ENCODE peak calls at places on chromosomes 1 and 21, in nine cellular contexts. L is left ventricle myocardium inferior, Q is fibroblast of the aortic adventitia, B is pancreas, P is foreskin fibroblast, O is heart left ventricle, T is upper lobe of right lung, W is NT2/D1, Z is AG09309. X is an unnamed sample.

GRCh38 chr21:38930838-38931237 is 125.1 kb downstream of the ETS2 start:
- DNase-seq in Q (peak; percentile 70), P (peak; percentile 90), Z (peak; percentile 42), B (no peak), L (no peak), T (no peak), W (no peak), O (no peak), X (no peak)

GRCh38 chr1:236636017-236636416 is 31.7 kb upstream of the HEATR1 start:
- DNase-seq in B (no peak), L (no peak), Q (no peak), W (no peak), Z (no peak), O (no peak), P (no peak), T (no peak), X (no peak)

GRCh38 chr1:89980605-89981004 is 14.3 kb upstream of the ZNF326 start:
- DNase-seq in O (no peak), Q (no peak), B (no peak), W (no peak), P (peak; percentile 60), L (no peak), Z (no peak), T (no peak), X (no peak)

GRCh38 chr1:201556841-201557571 is 18.1 kb downstream of the NAV1 start:
- DNase-seq in B (no peak), W (no peak), Z (no peak), T (no peak), P (peak; percentile 45), Q (peak; percentile 30), L (no peak), O (no peak), X (no peak)

GRCh38 chr21:18424250-18424649 is 20.7 kb upstream of the TMPRSS15 start:
- DNase-seq in L (no peak), B (no peak), Q (no peak), T (no peak), O (no peak), P (no peak), Z (no peak), W (no peak), X (no peak)

GRCh38 chr1:201561604-201562003 is 22.7 kb downstream of the NAV1 start:
- DNase-seq in W (no peak), Z (no peak), T (no peak), O (no peak), B (no peak), P (no peak), L (no peak), Q (peak; percentile 72), X (no peak)

GRCh38 chr1:32201011-32201855 is 838 bp downstream of the CCDC28B start:
- DNase-seq in Q (peak; percentile 55), P (peak; percentile 74), Z (no peak), O (peak; percentile 81), B (peak; percentile 60), W (no peak), L (peak; percentile 77), T (peak; percentile 74), X (no peak)

GRCh38 chr1:2304921-2305681 is 77.0 kb downstream of the SKI start:
- DNase-seq in T (no peak), O (no peak), Z (no peak), L (no peak), W (no peak), B (no peak), Q (no peak), P (no peak), X (no peak)

DNA sequence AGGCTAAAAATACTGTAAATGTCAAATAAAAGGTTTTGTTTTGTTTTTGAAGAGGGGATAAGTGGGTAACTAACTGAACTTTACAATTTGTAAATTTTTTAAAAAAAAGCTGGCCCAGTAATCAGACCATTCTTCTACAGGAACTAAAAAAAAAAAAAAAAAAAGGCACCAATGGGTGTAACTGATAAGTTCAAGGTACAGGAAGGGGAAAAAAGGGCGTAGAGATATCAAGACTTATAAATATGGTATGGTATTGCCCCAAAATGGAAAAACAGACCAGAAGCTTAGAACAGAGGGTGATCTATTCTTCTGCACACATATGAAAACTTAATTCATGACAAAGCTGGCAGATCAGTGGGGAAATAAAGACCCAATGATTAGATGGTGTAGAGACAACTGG is 58.8 kb downstream of the LHX4 start:
- DNase-seq in B (no peak), O (no peak), L (no peak), T (no peak), W (no peak), Z (no peak), Q (no peak), P (no peak), X (no peak)
- H3K4me3 ChIP-seq in B (no peak overlapping the region), O (no peak overlapping the region), L (no peak overlapping the region), T (no peak overlapping the region), W (no peak overlapping the region), Z (no peak overlapping the region), Q (no peak overlapping the region), P (no peak overlapping the region), X (no peak overlapping the region)

GRCh38 chr1:109912214-109912861 is 1.7 kb downstream of the CSF1 start:
- DNase-seq in W (no peak), L (no peak), Z (no peak), O (no peak), Q (peak; percentile 49), T (no peak), P (peak; percentile 60), B (no peak), X (no peak)

GRCh38 chr1:109914587-109915240 is 4.1 kb downstream of the CSF1 start:
- DNase-seq in O (no peak), W (no peak), Z (peak; percentile 83), P (peak; percentile 95), B (no peak), Q (peak; percentile 88), L (no peak), T (no peak), X (peak; percentile 74)

GRCh38 chr1:109910963-109911798 is 532 bp downstream of the CSF1 start:
- DNase-seq in B (no peak), Q (no peak), T (no peak), W (no peak), O (no peak), L (no peak), P (no peak), Z (no peak), X (no peak)

GRCh38 chr1:109912873-109913272 is 2.2 kb downstream of the CSF1 start:
- DNase-seq in L (no peak), Z (no peak), B (no peak), P (peak; percentile 82), W (no peak), O (no peak), T (no peak), Q (peak; percentile 83), X (no peak)

DNA sequence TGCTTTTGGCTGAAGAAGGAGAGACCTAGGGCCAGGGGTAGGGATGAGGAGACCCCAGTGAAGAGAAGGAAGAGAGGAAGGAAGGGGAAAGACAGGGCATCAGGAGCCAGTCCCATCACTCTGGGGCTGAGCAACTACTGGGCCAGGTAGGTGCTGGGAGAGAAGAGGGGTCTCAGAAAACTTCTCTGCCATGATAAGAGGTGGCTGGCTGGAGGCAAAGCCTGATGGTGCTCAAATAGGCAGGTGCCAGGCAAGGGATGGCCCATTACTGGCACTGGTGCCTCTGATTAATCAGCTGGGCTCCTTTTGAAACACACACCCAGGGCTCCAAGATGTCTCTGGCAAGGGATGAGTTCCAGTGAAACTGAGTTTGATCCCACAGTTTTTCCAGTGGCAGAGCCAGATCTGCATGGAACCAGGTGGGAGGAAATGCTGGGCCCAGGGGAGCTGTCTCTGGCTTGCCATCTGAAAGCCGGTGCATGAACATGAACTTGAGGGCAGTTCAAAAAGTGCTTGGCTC is 2.8 kb downstream of the CSF1 start:
- DNase-seq in Q (no peak), T (no peak), Z (no peak), W (no peak), L (no peak), B (no peak), P (no peak), O (no peak), X (no peak)
- H3K4me3 ChIP-seq in Q (peak overlapping the region; percentile 97), T (peak overlapping the region; percentile 81), Z (no peak overlapping the region), W (no peak overlapping the region), L (peak overlapping the region; percentile 96), B (no peak overlapping the region), P (peak overlapping the region; percentile 97), O (peak overlapping the region; percentile 7), X (peak overlapping the region; percentile 84)

DNA sequence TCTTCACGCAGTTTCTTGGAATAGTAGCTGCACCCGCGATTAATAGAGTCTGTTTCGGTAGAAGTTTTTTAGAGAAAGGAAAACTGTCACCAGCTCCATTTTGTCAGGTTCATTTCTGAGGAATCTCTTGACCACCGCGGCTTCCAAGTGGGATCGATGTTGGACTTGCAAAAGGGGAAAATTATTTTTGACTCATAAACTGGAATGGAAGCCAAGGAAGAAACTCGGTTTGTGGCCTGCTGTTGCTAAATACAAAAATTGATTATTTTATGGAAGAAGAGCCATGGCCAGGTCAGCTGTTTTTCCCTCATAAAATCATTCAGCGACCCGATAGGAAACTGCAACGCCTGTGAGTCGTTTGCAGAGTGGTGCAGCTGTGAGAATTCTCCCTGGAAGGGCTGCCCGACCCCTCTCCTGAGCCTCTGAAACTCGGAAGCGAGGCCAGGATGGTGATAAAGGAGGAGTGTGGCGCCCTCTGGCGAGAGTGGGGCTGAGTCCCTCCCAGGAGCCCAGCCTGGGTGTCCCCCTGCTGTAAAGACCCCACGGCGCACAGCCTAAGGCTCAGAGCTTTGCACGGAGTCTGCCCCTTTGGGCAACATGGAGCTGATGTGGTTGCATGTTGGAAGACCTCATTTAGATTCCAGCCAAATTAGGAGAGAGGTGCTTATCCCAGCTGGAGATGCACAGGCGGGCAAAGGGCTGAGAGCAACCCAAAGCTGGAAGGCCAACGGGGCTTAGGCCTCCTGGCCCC is 83.6 kb upstream of the SLC25A33 start:
- DNase-seq in Q (peak; percentile 76), L (peak; percentile 65), B (peak; percentile 63), Z (no peak), O (peak; percentile 60), W (peak; percentile 52), T (peak; percentile 83), P (peak; percentile 71), X (no peak)
- H3K4me3 ChIP-seq in Q (no peak overlapping the region), L (no peak overlapping the region), B (no peak overlapping the region), Z (no peak overlapping the region), O (no peak overlapping the region), W (no peak overlapping the region), T (no peak overlapping the region), P (no peak overlapping the region), X (no peak overlapping the region)

DNA sequence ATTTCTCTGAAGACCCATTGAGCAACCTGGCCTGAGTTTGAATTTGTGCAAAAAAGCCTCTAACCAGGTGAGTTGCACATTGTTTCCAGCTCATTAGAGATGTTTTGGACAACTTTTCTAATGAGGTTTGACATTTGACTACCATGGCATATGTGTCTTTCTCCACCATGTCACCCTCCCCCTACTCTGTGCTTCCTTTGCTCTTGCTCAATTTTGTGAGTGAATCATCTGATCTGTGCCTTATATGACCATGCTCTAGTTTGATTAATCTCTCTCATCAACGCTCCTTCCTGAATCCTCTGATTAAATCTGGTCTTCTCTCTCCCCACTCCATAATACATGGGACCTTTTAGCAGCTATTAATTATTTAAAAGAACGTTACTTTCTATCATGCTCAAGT is 144.8 kb upstream of the SAMSN1 start:
- DNase-seq in T (no peak), Q (no peak), B (no peak), P (no peak), Z (no peak), O (no peak), W (no peak), L (no peak), X (no peak)
- H3K4me3 ChIP-seq in T (no peak overlapping the region), Q (no peak overlapping the region), B (no peak overlapping the region), P (no peak overlapping the region), Z (no peak overlapping the region), O (no peak overlapping the region), W (no peak overlapping the region), L (no peak overlapping the region), X (no peak overlapping the region)

DNA sequence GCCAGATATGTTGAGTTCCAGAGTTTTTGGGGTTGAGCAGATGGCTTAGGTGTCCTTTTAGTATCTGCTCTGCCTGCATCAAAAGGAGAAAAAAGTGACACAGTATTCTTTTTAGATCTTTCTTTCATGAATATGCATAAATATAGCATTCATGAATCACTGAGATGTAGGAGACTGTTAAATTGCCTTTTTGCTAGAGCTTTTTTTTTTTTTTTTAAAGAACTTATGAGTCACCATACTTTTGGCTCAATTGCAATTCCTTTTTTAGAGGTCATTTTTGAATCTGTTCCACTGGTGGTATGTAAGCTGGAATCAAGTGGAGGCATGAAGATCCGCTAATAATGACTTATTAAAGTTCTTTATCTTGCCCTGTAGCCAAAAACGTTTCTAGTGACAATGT is 480.9 kb upstream of the ZRANB2 start:
- DNase-seq in L (no peak), B (no peak), T (no peak), P (peak; percentile 70), Z (peak; percentile 47), O (no peak), W (no peak), Q (peak; percentile 89), X (peak; percentile 37)
- H3K4me3 ChIP-seq in L (no peak overlapping the region), B (no peak overlapping the region), T (no peak overlapping the region), P (no peak overlapping the region), Z (no peak overlapping the region), O (no peak overlapping the region), W (no peak overlapping the region), Q (peak overlapping the region; percentile 26), X (no peak overlapping the region)